ENCODE peak calls at places on chromosome 7, in nine cellular contexts. S is left lung, V is pancreas, Z is astrocyte, K is AG04450, L is fibroblast of lung, Q is transverse colon, D is MM.1S, H is PC-9. R is an unnamed sample.

GRCh38 chr7:105643857-105644256 is 62.6 kb upstream of the EFCAB10 start:
- DNase-seq in L (no peak), K (no peak), D (no peak), V (no peak), Z (no peak), Q (no peak), S (no peak), H (no peak), R (no peak)

GRCh38 chr7:815284-816216 is 16.7 kb upstream of the SUN1 start:
- DNase-seq in V (peak; percentile 72), S (peak; percentile 48), D (no peak), Q (peak; percentile 46), K (no peak), L (no peak), H (peak; percentile 83), Z (no peak), R (no peak)

GRCh38 chr7:32890553-32891045 is 961 bp downstream of the KBTBD2 start:
- DNase-seq in D (peak; percentile 85), K (no peak), S (peak; percentile 36), V (no peak), Q (peak; percentile 33), Z (peak; percentile 56), H (peak; percentile 20), L (peak; percentile 87), R (peak; percentile 62)

GRCh38 chr7:39855325-39855674 is 94.8 kb upstream of the CDK13 start:
- DNase-seq in S (no peak), Q (no peak), K (no peak), H (no peak), D (no peak), L (no peak), V (no peak), Z (no peak), R (no peak)

GRCh38 chr7:12403287-12404181 is at the start of gene VWDE:
- DNase-seq in H (peak; percentile 88), D (peak; percentile 68), Q (peak; percentile 71), V (peak; percentile 69), K (no peak), L (peak; percentile 37), S (peak; percentile 66), Z (peak; percentile 31), R (no peak)

GRCh38 chr7:26155531-26156375 is 3.8 kb downstream of the NFE2L3 start:
- DNase-seq in K (no peak), Q (no peak), D (no peak), L (peak; percentile 44), V (no peak), S (no peak), Z (peak; percentile 70), H (peak; percentile 34), R (peak; percentile 52)

GRCh38 chr7:155509725-155510551 is 36.4 kb downstream of the CNPY1 start:
- DNase-seq in D (no peak), Z (no peak), Q (no peak), K (no peak), S (no peak), H (no peak), L (no peak), V (no peak), R (no peak)

GRCh38 chr7:147564771-147565476 is 1025.6 kb upstream of the C7orf33 start:
- DNase-seq in K (no peak), Z (no peak), V (no peak), D (no peak), S (no peak), L (no peak), H (no peak), Q (no peak), R (no peak)

GRCh38 chr7:44191171-44191570 is 1.9 kb upstream of the GCK start:
- DNase-seq in L (no peak), K (no peak), S (no peak), V (no peak), Z (no peak), Q (no peak), H (no peak), D (no peak), R (no peak)

GRCh38 chr7:139094030-139094429 is 15.5 kb downstream of the ZC3HAV1 start:
- DNase-seq in Q (no peak), L (no peak), H (no peak), D (no peak), S (no peak), Z (no peak), V (no peak), K (no peak), R (no peak)

DNA sequence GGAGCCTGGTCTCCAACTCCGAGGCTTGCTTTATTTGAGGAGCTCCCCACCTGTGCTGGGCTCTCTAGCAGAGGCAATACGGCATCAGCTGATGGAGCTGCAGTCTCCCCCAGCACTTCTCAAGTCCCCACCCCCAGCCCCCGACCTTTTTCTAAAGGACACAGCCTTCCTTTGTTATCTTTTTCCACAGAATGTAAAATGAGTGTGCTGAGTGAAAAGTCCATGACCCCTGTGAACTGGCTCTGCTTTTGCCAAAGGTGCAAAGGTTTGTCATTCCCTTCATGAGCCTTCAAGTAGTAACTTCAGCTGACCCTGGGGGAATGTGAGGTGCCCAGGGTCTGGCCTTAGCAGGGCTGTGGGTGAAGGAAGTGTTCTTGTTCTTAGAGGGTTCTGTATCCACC is 25.5 kb downstream of the LRRC4 start:
- DNase-seq in K (no peak), H (no peak), S (no peak), Q (no peak), V (no peak), L (no peak), D (no peak), Z (no peak), R (no peak)
- H3K27ac ChIP-seq in K (no peak overlapping the region), H (no peak overlapping the region), S (no peak overlapping the region), Q (no peak overlapping the region), V (no peak overlapping the region), L (no peak overlapping the region), D (no peak overlapping the region), Z (no peak overlapping the region), R (no peak overlapping the region)

GRCh38 chr7:45902820-45903219 is 14.5 kb downstream of the IGFBP1 start:
- DNase-seq in K (no peak), L (no peak), Q (no peak), H (no peak), S (no peak), Z (no peak), V (no peak), D (no peak), R (no peak)
- TF ChIP-seq CTCF in K (peak; percentile 26), L (no peak), Q (no peak), H (peak; percentile 33), S (no peak), Z (no peak), V (no peak), D (no peak), R (peak; percentile 24)

GRCh38 chr7:122407195-122407594 is 102.6 kb upstream of the FEZF1 start:
- DNase-seq in K (no peak), H (no peak), Q (no peak), V (no peak), Z (no peak), S (no peak), L (no peak), D (no peak), R (no peak)

GRCh38 chr7:122397381-122397780 is 92.8 kb upstream of the FEZF1 start:
- DNase-seq in S (no peak), V (no peak), K (no peak), Q (no peak), H (no peak), Z (no peak), L (no peak), D (no peak), R (no peak)

GRCh38 chr7:122403113-122403512 is 98.6 kb upstream of the FEZF1 start:
- DNase-seq in V (no peak), Z (no peak), K (no peak), H (no peak), L (no peak), S (no peak), Q (no peak), D (no peak), R (no peak)

DNA sequence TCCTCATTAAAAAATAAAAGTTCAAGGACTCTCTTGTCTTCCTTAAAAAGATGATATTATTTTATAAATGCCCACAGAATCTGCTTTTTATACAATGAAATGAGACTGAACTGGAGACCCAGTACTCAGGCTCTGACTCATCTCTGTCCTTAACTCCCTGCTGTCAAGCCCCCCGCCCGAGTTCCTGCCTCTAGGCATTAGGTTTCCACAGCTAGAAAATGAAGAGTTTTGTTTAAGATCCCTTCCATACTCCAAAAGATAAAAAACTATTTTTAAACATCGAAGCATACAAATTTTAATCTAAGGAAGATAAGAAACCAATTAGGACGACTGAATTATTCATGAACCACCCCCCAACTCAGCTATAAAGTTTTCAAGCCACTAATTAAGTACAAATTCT is 97.7 kb upstream of the FEZF1 start:
- DNase-seq in K (no peak), H (no peak), Z (no peak), Q (no peak), D (no peak), V (no peak), L (no peak), S (no peak), R (no peak)
- H3K27ac ChIP-seq in K (no peak overlapping the region), H (no peak overlapping the region), Z (no peak overlapping the region), Q (no peak overlapping the region), D (no peak overlapping the region), V (no peak overlapping the region), L (no peak overlapping the region), S (no peak overlapping the region), R (no peak overlapping the region)

GRCh38 chr7:17645500-17645899 is 294.8 kb downstream of the SNX13 start:
- DNase-seq in Q (no peak), V (no peak), S (no peak), H (no peak), D (no peak), L (no peak), Z (no peak), K (no peak), R (no peak)

GRCh38 chr7:17640730-17641377 is 299.4 kb downstream of the SNX13 start:
- DNase-seq in Z (no peak), Q (no peak), H (no peak), L (peak; percentile 44), S (no peak), V (no peak), D (peak; percentile 34), K (no peak), R (peak; percentile 52)

GRCh38 chr7:17651296-17651695 is 289.0 kb downstream of the SNX13 start:
- DNase-seq in Q (no peak), H (no peak), V (no peak), K (no peak), S (no peak), Z (no peak), L (no peak), D (no peak), R (no peak)

GRCh38 chr7:17651926-17652385 is 288.3 kb downstream of the SNX13 start:
- DNase-seq in H (no peak), S (no peak), V (no peak), L (peak; percentile 93), Q (no peak), D (no peak), Z (peak; percentile 91), K (peak; percentile 67), R (peak; percentile 63)

DNA sequence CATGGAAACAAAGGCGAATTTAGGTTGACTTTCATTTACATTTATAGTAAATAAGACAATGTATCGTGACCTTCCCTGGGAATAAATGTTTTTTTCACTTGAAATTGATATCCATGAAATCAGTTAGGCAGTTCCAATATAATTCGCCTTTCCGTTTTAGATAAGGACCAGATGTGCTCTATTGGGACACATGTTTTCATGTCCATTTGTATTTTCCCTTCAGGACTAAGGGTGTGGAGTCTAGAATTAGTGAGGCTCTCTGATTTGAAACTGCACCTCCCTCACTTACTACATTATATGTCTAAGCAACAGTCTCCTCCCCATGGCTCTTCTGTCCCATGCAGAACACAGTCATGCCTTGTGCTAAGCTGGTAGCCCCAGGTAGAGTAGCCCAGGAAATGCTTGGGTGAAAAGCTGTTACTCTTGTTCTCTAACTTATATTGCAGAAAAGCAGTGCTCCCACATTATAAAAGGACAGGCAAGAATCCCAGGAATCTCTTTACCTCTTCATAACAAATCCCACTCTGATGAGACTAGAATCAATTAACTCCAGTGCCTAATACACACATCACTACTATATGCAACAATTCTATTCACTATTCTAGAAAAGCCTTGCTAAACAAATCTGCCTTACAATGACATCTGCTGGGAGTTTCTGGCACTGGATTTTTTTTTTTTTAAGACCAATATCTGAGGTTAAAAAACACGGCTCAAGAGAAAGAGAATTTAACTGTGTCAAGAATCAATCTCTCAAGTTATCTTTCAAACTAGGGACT is 293.9 kb downstream of the SNX13 start:
- DNase-seq in Z (peak; percentile 40), K (no peak), L (peak; percentile 76), Q (no peak), D (no peak), S (no peak), V (no peak), H (peak; percentile 4), R (no peak)
- TF ChIP-seq CTCF in Z (peak; percentile 45), K (peak; percentile 64), L (peak; percentile 37), Q (no peak), D (no peak), S (no peak), V (no peak), H (peak; percentile 71), R (peak; percentile 48)